ENCODE peak calls at places on chromosomes 12 and 14, in ten cellular contexts. U is heart right ventricle, W is brain microvascular endothelial cell, C is GM12864, G is psoas muscle, K is tibial artery, X is BJ, T is Caco-2, Z is astrocyte of the spinal cord, I is astrocyte. N is an unnamed sample.

GRCh38 chr12:26195250-26195640 is at the start of gene SSPN:
- DNase-seq in U (peak), W (peak), C (no peak), G (peak), K (peak), X (peak), T (peak), Z (peak), I (peak), N (peak)

GRCh38 chr14:98928418-98928817 is 343.6 kb downstream of the BCL11B start:
- DNase-seq in U (no peak), W (no peak), C (no peak), G (no peak), K (no peak), X (no peak), T (no peak), Z (no peak), I (no peak), N (no peak)

GRCh38 chr14:58639842-58640484 is 2.2 kb downstream of the DACT1 start:
- DNase-seq in U (no peak), W (peak), C (no peak), G (no peak), K (no peak), X (peak), T (peak), Z (peak), I (peak), N (no peak)

GRCh38 chr14:104343294-104343625 is 204.9 kb downstream of the KIF26A start:
- DNase-seq in U (no peak), W (no peak), C (no peak), G (no peak), K (peak), X (no peak), T (no peak), Z (no peak), I (no peak), N (no peak)

GRCh38 chr12:88895634-88896033 is 315.4 kb upstream of the KITLG start:
- DNase-seq in U (no peak), W (no peak), C (no peak), G (no peak), K (no peak), X (no peak), T (no peak), Z (no peak), I (no peak), N (no peak)

GRCh38 chr12:124828264-124829007 is 35.2 kb downstream of the SCARB1 start:
- DNase-seq in U (no peak), W (peak), C (no peak), G (no peak), K (no peak), X (no peak), T (peak), Z (peak), I (peak), N (no peak)

GRCh38 chr12:103326190-103326589 is 169.6 kb downstream of the C12orf42 start:
- DNase-seq in U (no peak), W (no peak), C (no peak), G (no peak), K (no peak), X (no peak), T (no peak), Z (no peak), I (no peak), N (no peak)

GRCh38 chr12:110669193-110669502 is 19.8 kb downstream of the HVCN1 start:
- DNase-seq in U (no peak), W (no peak), C (no peak), G (no peak), K (no peak), X (no peak), T (no peak), Z (no peak), I (no peak), N (peak)

GRCh38 chr14:22200977-22201605 is 387.9 kb downstream of the DAD1 start:
- DNase-seq in U (no peak), W (peak), C (peak), G (no peak), K (no peak), X (no peak), T (no peak), Z (peak), I (peak), N (no peak)

GRCh38 chr12:22653790-22654189 is 28.8 kb downstream of the ETNK1 start:
- DNase-seq in U (no peak), W (no peak), C (no peak), G (no peak), K (no peak), X (no peak), T (no peak), Z (no peak), I (no peak), N (no peak)

GRCh38 chr12:117552971-117553370 is 191.5 kb upstream of the NOS1 start:
- DNase-seq in U (peak), W (no peak), C (no peak), G (no peak), K (no peak), X (no peak), T (no peak), Z (no peak), I (no peak), N (no peak)

GRCh38 chr14:70776197-70776596 is 33.1 kb downstream of the MAP3K9 start:
- DNase-seq in U (no peak), W (no peak), C (peak), G (no peak), K (no peak), X (no peak), T (no peak), Z (no peak), I (no peak), N (no peak)

GRCh38 chr14:60758875-60759274 is 24.3 kb downstream of the MNAT1 start:
- DNase-seq in U (no peak), W (no peak), C (no peak), G (no peak), K (no peak), X (no peak), T (no peak), Z (no peak), I (no peak), N (no peak)

GRCh38 chr14:67943947-67944346 is 124.4 kb downstream of the RAD51B start:
- DNase-seq in U (no peak), W (peak), C (peak), G (no peak), K (peak), X (no peak), T (peak), Z (peak), I (peak), N (peak)

GRCh38 chr14:51304428-51304827 is 64.4 kb downstream of the TMX1 start:
- DNase-seq in U (no peak), W (peak), C (no peak), G (no peak), K (no peak), X (no peak), T (no peak), Z (peak), I (peak), N (no peak)

GRCh38 chr12:92393504-92393903 is 247.9 kb upstream of the BTG1 start:
- DNase-seq in U (no peak), W (no peak), C (no peak), G (no peak), K (no peak), X (no peak), T (no peak), Z (no peak), I (no peak), N (no peak)

GRCh38 chr12:14828896-14829295 is 14.4 kb downstream of the ART4 start:
- DNase-seq in U (no peak), W (peak), C (no peak), G (no peak), K (no peak), X (no peak), T (no peak), Z (peak), I (no peak), N (no peak)

GRCh38 chr14:29410581-29410980 is 517.1 kb downstream of the PRKD1 start:
- DNase-seq in U (no peak), W (no peak), C (no peak), G (no peak), K (no peak), X (no peak), T (no peak), Z (no peak), I (no peak), N (no peak)

GRCh38 chr12:105671720-105672119 is 341.2 kb downstream of the C12orf75 start:
- DNase-seq in U (no peak), W (no peak), C (no peak), G (no peak), K (no peak), X (peak), T (no peak), Z (no peak), I (peak), N (no peak)

GRCh38 chr12:29317556-29318363 is 63.2 kb downstream of the ERGIC2 start:
- DNase-seq in U (peak), W (peak), C (peak), G (peak), K (no peak), X (no peak), T (peak), Z (peak), I (peak), N (no peak)

GRCh38 chr12:15453613-15454012 is 131.3 kb downstream of the PTPRO start:
- DNase-seq in U (no peak), W (no peak), C (peak), G (no peak), K (no peak), X (no peak), T (no peak), Z (no peak), I (no peak), N (peak)

GRCh38 chr12:18700254-18700653 is 37.6 kb downstream of the PLCZ1 start:
- DNase-seq in U (no peak), W (peak), C (no peak), G (no peak), K (no peak), X (no peak), T (no peak), Z (peak), I (peak), N (no peak)

DNA sequence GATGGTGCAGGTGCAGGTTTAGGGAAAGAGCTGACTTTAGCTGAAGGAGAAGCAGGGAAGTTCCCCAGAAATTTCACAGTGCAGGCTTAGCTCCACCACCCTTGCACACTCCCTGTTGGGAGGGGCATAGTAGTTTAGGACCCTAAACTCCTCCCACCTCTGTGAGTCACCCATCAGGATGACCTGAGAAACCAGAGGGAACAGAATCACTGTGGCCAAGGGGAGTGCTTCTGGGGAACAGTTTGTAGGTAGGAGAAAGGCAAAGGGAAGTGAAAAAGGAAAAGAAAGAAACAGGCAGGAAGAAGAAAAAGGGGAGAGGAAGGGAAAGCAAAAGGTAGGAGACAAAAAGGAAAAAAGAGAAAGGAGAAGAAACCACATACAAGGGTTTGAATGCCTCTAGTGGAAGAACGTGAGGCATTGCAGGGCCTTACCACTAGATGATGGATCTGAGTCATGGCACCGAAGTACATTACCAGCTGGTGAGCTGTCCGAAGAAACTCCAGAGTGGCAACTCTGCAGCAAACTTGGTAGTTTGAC is 404.2 kb downstream of the SLC6A15 start:
- DNase-seq in U (no peak), W (peak), C (no peak), G (no peak), K (no peak), X (peak), T (no peak), Z (peak), I (peak), N (no peak)
- H3K4me3 ChIP-seq in U (no peak), W (no peak), C (no peak), G (no peak), K (no peak), X (no peak), T (no peak), Z (no peak), I (no peak), N (no peak)

GRCh38 chr12:94312388-94312787 is 147.3 kb downstream of the CEP83 start:
- DNase-seq in U (no peak), W (no peak), C (no peak), G (no peak), K (no peak), X (no peak), T (no peak), Z (no peak), I (no peak), N (no peak)
- TF ChIP-seq CTCF in U (no peak), W (no peak), C (no peak), G (no peak), K (no peak), X (no peak), T (no peak), Z (no peak), I (no peak), N (no peak)

GRCh38 chr14:64008016-64008415 is 155.2 kb downstream of the SYNE2 start:
- DNase-seq in U (no peak), W (no peak), C (no peak), G (no peak), K (no peak), X (no peak), T (no peak), Z (no peak), I (no peak), N (no peak)
- H3K4me3 ChIP-seq in U (no peak), W (no peak), C (no peak), G (no peak), K (no peak), X (no peak), T (no peak), Z (no peak), I (no peak), N (no peak)

GRCh38 chr14:90424686-90425255 is 27.9 kb downstream of the CALM1 start:
- DNase-seq in U (no peak), W (no peak), C (no peak), G (no peak), K (no peak), X (no peak), T (no peak), Z (no peak), I (no peak), N (no peak)

GRCh38 chr14:90423166-90423565 is 26.3 kb downstream of the CALM1 start:
- DNase-seq in U (no peak), W (no peak), C (no peak), G (no peak), K (no peak), X (no peak), T (no peak), Z (no peak), I (no peak), N (no peak)

GRCh38 chr14:90426031-90426540 is 29.3 kb downstream of the CALM1 start:
- DNase-seq in U (no peak), W (no peak), C (no peak), G (no peak), K (no peak), X (no peak), T (no peak), Z (no peak), I (no peak), N (no peak)

GRCh38 chr14:90425480-90425879 is 28.7 kb downstream of the CALM1 start:
- DNase-seq in U (no peak), W (no peak), C (no peak), G (no peak), K (no peak), X (no peak), T (peak), Z (no peak), I (no peak), N (no peak)

GRCh38 chr14:90424075-90424474 is 27.2 kb downstream of the CALM1 start:
- DNase-seq in U (no peak), W (no peak), C (no peak), G (no peak), K (no peak), X (no peak), T (no peak), Z (no peak), I (no peak), N (no peak)
- TF ChIP-seq CTCF in U (no peak), W (no peak), C (no peak), G (no peak), K (no peak), X (no peak), T (no peak), Z (no peak), I (no peak), N (no peak)

GRCh38 chr14:76918176-76918750 is 92.1 kb downstream of the LRRC74A start:
- DNase-seq in U (peak), W (peak), C (no peak), G (peak), K (peak), X (peak), T (no peak), Z (peak), I (peak), N (no peak)
- H3K4me3 ChIP-seq in U (no peak), W (no peak), C (no peak), G (peak), K (peak), X (no peak), T (no peak), Z (no peak), I (no peak), N (no peak)

GRCh38 chr12:100993916-100994315 is 199.3 kb downstream of the ANO4 start:
- DNase-seq in U (no peak), W (no peak), C (no peak), G (no peak), K (no peak), X (no peak), T (no peak), Z (no peak), I (no peak), N (no peak)
- TF ChIP-seq CTCF in U (no peak), W (peak), C (no peak), G (no peak), K (no peak), X (no peak), T (peak), Z (no peak), I (no peak), N (no peak)

DNA sequence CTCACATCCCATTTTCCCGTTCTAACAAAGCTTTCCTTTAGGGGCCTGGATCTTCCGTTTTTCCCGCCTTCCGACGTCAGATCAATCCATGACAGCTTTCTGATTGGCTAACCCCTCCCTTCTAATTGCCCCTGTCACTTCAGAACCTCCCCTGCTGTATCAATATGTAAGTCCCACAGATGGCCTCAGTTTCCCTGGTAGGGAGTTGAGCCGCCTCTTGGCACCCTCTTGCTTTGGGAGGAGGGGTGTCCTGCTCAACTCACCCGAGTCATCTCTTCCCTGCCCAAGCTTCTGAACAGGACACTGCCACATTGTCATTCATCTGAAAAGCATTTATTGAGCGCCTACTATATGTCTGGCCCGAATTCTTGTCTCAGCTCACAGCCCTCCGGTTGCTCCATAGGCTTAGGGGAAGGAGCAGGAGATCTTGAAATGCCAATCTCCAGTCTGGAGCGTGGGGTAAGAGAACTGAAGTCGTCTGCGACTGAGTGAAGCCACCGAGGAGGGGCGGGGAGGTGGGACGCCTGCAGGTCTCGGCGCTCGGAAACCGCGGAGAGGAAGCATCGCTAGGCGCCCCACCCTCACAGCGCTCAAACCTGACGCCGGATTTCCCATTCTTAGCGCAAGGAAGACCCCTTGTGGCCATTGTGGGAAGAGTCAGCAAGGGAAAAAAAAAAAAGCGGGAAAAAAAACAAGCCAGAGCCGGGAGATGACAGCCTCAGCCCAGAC is 28.0 kb upstream of the SMUG1 start:
- DNase-seq in U (peak), W (peak), C (peak), G (peak), K (peak), X (no peak), T (peak), Z (peak), I (peak), N (peak)
- H3K4me3 ChIP-seq in U (peak), W (peak), C (peak), G (peak), K (peak), X (peak), T (peak), Z (peak), I (peak), N (peak)

DNA sequence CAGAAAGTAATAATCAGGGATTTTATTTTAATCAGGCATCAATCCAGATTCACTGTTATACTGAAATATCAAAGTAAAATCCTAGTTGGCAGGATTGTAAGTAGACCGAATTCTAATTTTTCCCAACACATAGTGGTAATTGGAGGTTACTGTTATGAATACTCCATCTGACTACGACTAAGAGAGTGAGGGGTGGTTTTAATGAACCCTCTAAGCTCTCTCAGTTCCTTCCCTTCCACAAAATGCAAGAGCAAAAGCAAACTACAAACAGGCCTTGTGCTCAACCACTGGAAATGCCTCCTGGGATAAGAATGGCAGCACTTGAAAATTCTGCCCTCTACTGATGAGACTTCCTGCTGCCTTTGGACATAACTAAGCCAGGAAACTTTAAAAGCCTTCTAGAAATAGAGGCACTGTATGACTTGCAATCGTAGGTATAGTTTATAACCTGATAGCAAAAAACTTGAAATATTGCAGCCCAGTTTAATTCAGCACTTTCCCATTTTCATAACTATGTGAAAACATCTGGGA is 184.8 kb downstream of the SLC16A7 start:
- DNase-seq in U (no peak), W (peak), C (no peak), G (no peak), K (no peak), X (no peak), T (no peak), Z (peak), I (peak), N (no peak)
- TF ChIP-seq CTCF in U (peak), W (peak), C (peak), G (no peak), K (no peak), X (peak), T (peak), Z (peak), I (peak), N (peak)

DNA sequence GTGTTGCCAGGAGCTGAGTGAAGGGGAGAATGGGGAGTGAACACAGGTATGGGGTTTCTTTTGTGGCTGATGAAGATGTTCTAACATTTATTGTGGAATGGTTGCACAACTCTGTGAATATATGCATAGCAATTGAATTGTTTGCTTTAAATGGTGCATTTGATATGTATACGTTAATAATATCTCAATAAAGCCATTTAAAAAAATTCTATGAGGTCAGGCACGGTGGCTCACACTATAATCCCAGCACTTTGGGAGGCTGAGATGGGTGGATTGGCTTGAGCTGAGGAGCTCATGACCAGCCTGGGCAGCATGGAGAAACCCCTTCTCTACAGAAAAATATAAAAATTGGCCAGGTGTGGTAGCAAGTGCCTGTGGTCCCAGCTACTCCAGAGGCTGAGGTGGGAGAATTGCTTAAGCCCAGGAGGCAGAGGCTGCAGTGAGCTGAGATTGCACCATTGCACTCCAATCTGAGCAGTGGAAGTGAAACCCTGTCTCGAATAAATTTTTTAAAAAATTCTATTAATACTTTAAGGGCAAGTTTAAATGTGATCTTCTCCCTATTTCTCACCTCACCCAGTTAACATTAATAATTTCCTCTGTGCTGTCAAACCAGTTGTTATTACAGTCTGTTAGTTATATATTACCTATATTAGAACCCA is 65.3 kb downstream of the DENND5B start:
- DNase-seq in U (no peak), W (no peak), C (no peak), G (no peak), K (no peak), X (no peak), T (no peak), Z (no peak), I (no peak), N (no peak)
- H3K4me3 ChIP-seq in U (no peak), W (no peak), C (no peak), G (no peak), K (no peak), X (no peak), T (no peak), Z (no peak), I (no peak), N (peak)

GRCh38 chr12:114476159-114476558 is 70.2 kb upstream of the TBX5 start:
- DNase-seq in U (no peak), W (no peak), C (no peak), G (no peak), K (no peak), X (no peak), T (no peak), Z (peak), I (peak), N (no peak)
- TF ChIP-seq CTCF in U (peak), W (no peak), C (no peak), G (no peak), K (peak), X (peak), T (peak), Z (peak), I (peak), N (peak)